ENCODE peak calls at places on chromosomes 2 and 18, in five cellular contexts. Q, C, Z, X and T are unnamed samples.

GRCh38 chr2:50126845-50127244 is 905.1 kb downstream of the NRXN1 start:
- DNase-seq in Q (no peak), X (no peak), Z (no peak), C (no peak), T (no peak)

GRCh38 chr2:237458519-237458918 is 28.5 kb upstream of the MLPH start:
- DNase-seq in Q (no peak), Z (no peak), C (no peak), X (no peak), T (no peak)

GRCh38 chr2:239540174-239540573 is 139.4 kb upstream of the HDAC4 start:
- DNase-seq in C (no peak), X (no peak), Z (no peak), Q (no peak), T (no peak)

GRCh38 chr2:166653185-166653813 is 159.2 kb upstream of the SCN7A start:
- DNase-seq in Z (no peak), Q (no peak), C (no peak), X (no peak), T (no peak)

GRCh38 chr2:14905571-14905970 is 273.1 kb downstream of the LRATD1 start:
- DNase-seq in Z (no peak), C (no peak), X (no peak), Q (no peak), T (no peak)

GRCh38 chr18:48467231-48467630 is 58.0 kb upstream of the ZBTB7C start:
- DNase-seq in X (no peak), C (no peak), Z (no peak), Q (no peak), T (no peak)

GRCh38 chr2:39108377-39108776 is 12.5 kb downstream of the SOS1 start:
- DNase-seq in Z (no peak), X (no peak), C (no peak), Q (no peak), T (no peak)

GRCh38 chr2:66673286-66673685 is 238.4 kb downstream of the MEIS1 start:
- DNase-seq in X (no peak), C (no peak), Z (no peak), Q (no peak), T (no peak)

GRCh38 chr2:197704434-197705142 is 581 bp upstream of the MARS2 start:
- DNase-seq in Q (no peak), X (no peak), C (no peak), Z (no peak), T (no peak)

GRCh38 chr2:149258531-149258930 is 71.9 kb upstream of the LYPD6 start:
- DNase-seq in C (no peak), Q (no peak), Z (no peak), X (no peak), T (no peak)

GRCh38 chr18:58054041-58054733 is 10.2 kb downstream of the NEDD4L start:
- DNase-seq in X (no peak), Z (no peak), C (no peak), Q (no peak), T (no peak)

GRCh38 chr2:97740590-97741182 is 27.3 kb downstream of the ZAP70 start:
- DNase-seq in Q (peak), Z (peak), X (no peak), C (no peak), T (peak)

GRCh38 chr2:198782734-198783133 is 675.0 kb downstream of the SATB2 start:
- DNase-seq in C (no peak), Z (no peak), Q (no peak), X (no peak), T (no peak)

GRCh38 chr2:61970807-61971556 is 65.5 kb downstream of the COMMD1 start:
- DNase-seq in Q (no peak), X (no peak), Z (no peak), C (no peak), T (no peak)

GRCh38 chr2:45886229-45886663 is 234.8 kb downstream of the PRKCE start:
- DNase-seq in Z (no peak), C (no peak), Q (no peak), X (no peak), T (no peak)

GRCh38 chr2:20229322-20230201 is 4.6 kb upstream of the SDC1 start:
- DNase-seq in C (no peak), X (no peak), Z (no peak), Q (no peak), T (no peak)

GRCh38 chr2:71813315-71813714 is 334.3 kb downstream of the CYP26B1 start:
- DNase-seq in Z (no peak), X (no peak), Q (no peak), C (no peak), T (no peak)

GRCh38 chr2:154670083-154670482 is 28.4 kb upstream of the KCNJ3 start:
- DNase-seq in Z (no peak), X (no peak), Q (no peak), C (no peak), T (no peak)